ENCODE peak calls at places on chromosomes 7 and 10, in four cellular contexts. One of them, this sample, is unnamed.

GRCh38 chr7:50814166-50814565 is 31.5 kb upstream of the GRB10 start:
- DNase-seq in activated naive CD4-positive, alpha-beta T cell treated with anti-CD3 and anti-CD28 coated beads, Interleukin-2, amount 10 ng/mL, durations not matched to agents 7 days and 5 days: no peak
- DNase-seq in neural crest cell: no peak
- DNase-seq in SK-N-SH: no peak
- DNase-seq in this sample: no peak

GRCh38 chr10:56905051-56905450 is 544.0 kb upstream of the ZWINT start:
- DNase-seq in activated naive CD4-positive, alpha-beta T cell treated with anti-CD3 and anti-CD28 coated beads, Interleukin-2, amount 10 ng/mL, durations not matched to agents 7 days and 5 days: no peak
- DNase-seq in SK-N-SH: no peak
- DNase-seq in neural crest cell: no peak
- DNase-seq in this sample: no peak

GRCh38 chr10:131135716-131136115 is 175.8 kb downstream of the TCERG1L start:
- DNase-seq in neural crest cell: no peak
- DNase-seq in activated naive CD4-positive, alpha-beta T cell treated with anti-CD3 and anti-CD28 coated beads, Interleukin-2, amount 10 ng/mL, durations not matched to agents 7 days and 5 days: no peak
- DNase-seq in SK-N-SH: no peak
- DNase-seq in this sample: no peak

GRCh38 chr10:129905553-129905952 is 58.5 kb downstream of the EBF3 start:
- DNase-seq in neural crest cell: no peak
- DNase-seq in SK-N-SH: no peak
- DNase-seq in activated naive CD4-positive, alpha-beta T cell treated with anti-CD3 and anti-CD28 coated beads, Interleukin-2, amount 10 ng/mL, durations not matched to agents 7 days and 5 days: no peak
- DNase-seq in this sample: no peak

GRCh38 chr7:155593455-155594162 is 47.2 kb upstream of the CNPY1 start:
- DNase-seq in activated naive CD4-positive, alpha-beta T cell treated with anti-CD3 and anti-CD28 coated beads, Interleukin-2, amount 10 ng/mL, durations not matched to agents 7 days and 5 days: no peak
- DNase-seq in neural crest cell: no peak
- DNase-seq in SK-N-SH: no peak
- DNase-seq in this sample: no peak

GRCh38 chr10:27696466-27696865 is 49.2 kb downstream of the MKX start:
- DNase-seq in activated naive CD4-positive, alpha-beta T cell treated with anti-CD3 and anti-CD28 coated beads, Interleukin-2, amount 10 ng/mL, durations not matched to agents 7 days and 5 days: no peak
- DNase-seq in neural crest cell: no peak
- DNase-seq in SK-N-SH: no peak
- DNase-seq in this sample: no peak

GRCh38 chr7:69534461-69535041 is 63.7 kb upstream of the AUTS2 start:
- DNase-seq in activated naive CD4-positive, alpha-beta T cell treated with anti-CD3 and anti-CD28 coated beads, Interleukin-2, amount 10 ng/mL, durations not matched to agents 7 days and 5 days: no peak
- DNase-seq in SK-N-SH: no peak
- DNase-seq in neural crest cell: no peak
- DNase-seq in this sample: no peak

GRCh38 chr10:126551197-126551596 is 119.3 kb downstream of the C10orf90 start:
- DNase-seq in SK-N-SH: no peak
- DNase-seq in neural crest cell: no peak
- DNase-seq in activated naive CD4-positive, alpha-beta T cell treated with anti-CD3 and anti-CD28 coated beads, Interleukin-2, amount 10 ng/mL, durations not matched to agents 7 days and 5 days: no peak
- DNase-seq in this sample: no peak

GRCh38 chr7:25436413-25436812 is 208.1 kb upstream of the NPVF start:
- DNase-seq in neural crest cell: no peak
- DNase-seq in activated naive CD4-positive, alpha-beta T cell treated with anti-CD3 and anti-CD28 coated beads, Interleukin-2, amount 10 ng/mL, durations not matched to agents 7 days and 5 days: no peak
- DNase-seq in SK-N-SH: no peak
- DNase-seq in this sample: no peak

GRCh38 chr7:5695037-5695708 is 86.3 kb downstream of the RNF216 start:
- DNase-seq in neural crest cell: no peak
- DNase-seq in SK-N-SH: no peak
- DNase-seq in activated naive CD4-positive, alpha-beta T cell treated with anti-CD3 and anti-CD28 coated beads, Interleukin-2, amount 10 ng/mL, durations not matched to agents 7 days and 5 days: peak
- DNase-seq in this sample: no peak

GRCh38 chr7:92834661-92835139 is 1.7 kb downstream of the CDK6 start:
- DNase-seq in neural crest cell: peak
- DNase-seq in activated naive CD4-positive, alpha-beta T cell treated with anti-CD3 and anti-CD28 coated beads, Interleukin-2, amount 10 ng/mL, durations not matched to agents 7 days and 5 days: peak
- DNase-seq in SK-N-SH: peak
- DNase-seq in this sample: peak

GRCh38 chr7:100360102-100360607 is 2.2 kb downstream of the PILRB start:
- DNase-seq in activated naive CD4-positive, alpha-beta T cell treated with anti-CD3 and anti-CD28 coated beads, Interleukin-2, amount 10 ng/mL, durations not matched to agents 7 days and 5 days: no peak
- DNase-seq in neural crest cell: no peak
- DNase-seq in SK-N-SH: no peak
- DNase-seq in this sample: no peak

GRCh38 chr10:43939939-43940810 is 291.5 kb upstream of the ZNF32 start:
- DNase-seq in neural crest cell: no peak
- DNase-seq in activated naive CD4-positive, alpha-beta T cell treated with anti-CD3 and anti-CD28 coated beads, Interleukin-2, amount 10 ng/mL, durations not matched to agents 7 days and 5 days: no peak
- DNase-seq in SK-N-SH: peak
- DNase-seq in this sample: peak

GRCh38 chr10:114859227-114859626 is 37.6 kb downstream of the FHIP2A start:
- DNase-seq in neural crest cell: no peak
- DNase-seq in activated naive CD4-positive, alpha-beta T cell treated with anti-CD3 and anti-CD28 coated beads, Interleukin-2, amount 10 ng/mL, durations not matched to agents 7 days and 5 days: no peak
- DNase-seq in SK-N-SH: no peak
- DNase-seq in this sample: no peak

GRCh38 chr10:100372415-100373297 is 25.6 kb downstream of the SCD start:
- DNase-seq in activated naive CD4-positive, alpha-beta T cell treated with anti-CD3 and anti-CD28 coated beads, Interleukin-2, amount 10 ng/mL, durations not matched to agents 7 days and 5 days: no peak
- DNase-seq in neural crest cell: no peak
- DNase-seq in SK-N-SH: no peak
- DNase-seq in this sample: no peak

GRCh38 chr10:77890097-77890496 is 36.5 kb downstream of the DLG5 start:
- DNase-seq in activated naive CD4-positive, alpha-beta T cell treated with anti-CD3 and anti-CD28 coated beads, Interleukin-2, amount 10 ng/mL, durations not matched to agents 7 days and 5 days: no peak
- DNase-seq in neural crest cell: no peak
- DNase-seq in SK-N-SH: no peak
- DNase-seq in this sample: no peak

GRCh38 chr10:18437486-18437885 is 213.9 kb downstream of the NSUN6 start:
- DNase-seq in neural crest cell: no peak
- DNase-seq in SK-N-SH: no peak
- DNase-seq in activated naive CD4-positive, alpha-beta T cell treated with anti-CD3 and anti-CD28 coated beads, Interleukin-2, amount 10 ng/mL, durations not matched to agents 7 days and 5 days: no peak
- DNase-seq in this sample: no peak

GRCh38 chr10:2230478-2230877 is 493.2 kb upstream of the ADARB2 start:
- DNase-seq in SK-N-SH: no peak
- DNase-seq in activated naive CD4-positive, alpha-beta T cell treated with anti-CD3 and anti-CD28 coated beads, Interleukin-2, amount 10 ng/mL, durations not matched to agents 7 days and 5 days: no peak
- DNase-seq in neural crest cell: no peak
- DNase-seq in this sample: no peak

GRCh38 chr10:17643339-17643754 is 604 bp upstream of the STAM start:
- DNase-seq in SK-N-SH: peak
- DNase-seq in neural crest cell: no peak
- DNase-seq in activated naive CD4-positive, alpha-beta T cell treated with anti-CD3 and anti-CD28 coated beads, Interleukin-2, amount 10 ng/mL, durations not matched to agents 7 days and 5 days: peak
- DNase-seq in this sample: peak

GRCh38 chr7:36137258-36137657 is 15.8 kb upstream of the EEPD1 start:
- DNase-seq in activated naive CD4-positive, alpha-beta T cell treated with anti-CD3 and anti-CD28 coated beads, Interleukin-2, amount 10 ng/mL, durations not matched to agents 7 days and 5 days: no peak
- DNase-seq in neural crest cell: no peak
- DNase-seq in SK-N-SH: no peak
- DNase-seq in this sample: no peak

GRCh38 chr10:121572857-121573540 is 25.2 kb downstream of the FGFR2 start:
- DNase-seq in neural crest cell: no peak
- DNase-seq in SK-N-SH: no peak
- DNase-seq in activated naive CD4-positive, alpha-beta T cell treated with anti-CD3 and anti-CD28 coated beads, Interleukin-2, amount 10 ng/mL, durations not matched to agents 7 days and 5 days: no peak
- DNase-seq in this sample: no peak

GRCh38 chr10:83023647-83024046 is 1115.7 kb upstream of the GHITM start:
- DNase-seq in neural crest cell: no peak
- DNase-seq in SK-N-SH: no peak
- DNase-seq in activated naive CD4-positive, alpha-beta T cell treated with anti-CD3 and anti-CD28 coated beads, Interleukin-2, amount 10 ng/mL, durations not matched to agents 7 days and 5 days: no peak
- DNase-seq in this sample: no peak

GRCh38 chr10:76411719-76412435 is 980.5 kb downstream of the LRMDA start:
- DNase-seq in activated naive CD4-positive, alpha-beta T cell treated with anti-CD3 and anti-CD28 coated beads, Interleukin-2, amount 10 ng/mL, durations not matched to agents 7 days and 5 days: no peak
- DNase-seq in SK-N-SH: no peak
- DNase-seq in neural crest cell: no peak
- DNase-seq in this sample: no peak

GRCh38 chr10:77741746-77742145 is 104.1 kb upstream of the KCNMA1 start:
- DNase-seq in activated naive CD4-positive, alpha-beta T cell treated with anti-CD3 and anti-CD28 coated beads, Interleukin-2, amount 10 ng/mL, durations not matched to agents 7 days and 5 days: no peak
- DNase-seq in neural crest cell: no peak
- DNase-seq in SK-N-SH: no peak
- DNase-seq in this sample: no peak

GRCh38 chr10:72016608-72017310 is 52.6 kb downstream of the CHST3 start:
- DNase-seq in SK-N-SH: no peak
- DNase-seq in neural crest cell: no peak
- DNase-seq in activated naive CD4-positive, alpha-beta T cell treated with anti-CD3 and anti-CD28 coated beads, Interleukin-2, amount 10 ng/mL, durations not matched to agents 7 days and 5 days: no peak
- DNase-seq in this sample: no peak